ENCODE peak calls at places on chromosomes 13 and 19, in four cellular contexts. One of them, this sample, is unnamed.

GRCh38 chr13:28573595-28574373 is 78.9 kb upstream of the FLT1 start:
- DNase-seq in left lung: no peak
- DNase-seq in left ventricle myocardium inferior: no peak
- DNase-seq in CD4-positive, alpha-beta T cell: no peak
- DNase-seq in this sample: no peak

GRCh38 chr19:39223703-39224279 is 19.7 kb upstream of the SYCN start:
- DNase-seq in left lung: no peak
- DNase-seq in left ventricle myocardium inferior: no peak
- DNase-seq in CD4-positive, alpha-beta T cell: no peak
- DNase-seq in this sample: no peak

GRCh38 chr13:76982051-76982450 is 9.8 kb upstream of the CLN5 start:
- DNase-seq in left lung: no peak
- DNase-seq in left ventricle myocardium inferior: no peak
- DNase-seq in CD4-positive, alpha-beta T cell: no peak
- DNase-seq in this sample: no peak

GRCh38 chr13:111322916-111323331 is 2.5 kb downstream of the TEX29 start:
- DNase-seq in left lung: no peak
- DNase-seq in left ventricle myocardium inferior: no peak
- DNase-seq in CD4-positive, alpha-beta T cell: no peak
- DNase-seq in this sample: no peak

GRCh38 chr19:41223431-41224234 is 4.6 kb downstream of the AXL start:
- DNase-seq in left lung: peak; percentile 78
- DNase-seq in left ventricle myocardium inferior: no peak
- DNase-seq in CD4-positive, alpha-beta T cell: no peak
- DNase-seq in this sample: peak; percentile 25

GRCh38 chr13:47869780-47870179 is 131.3 kb downstream of the SUCLA2 start:
- DNase-seq in left lung: no peak
- DNase-seq in left ventricle myocardium inferior: no peak
- DNase-seq in CD4-positive, alpha-beta T cell: no peak
- DNase-seq in this sample: no peak

GRCh38 chr19:50046649-50047503 is 21.1 kb downstream of the ZNF473 start:
- DNase-seq in left lung: no peak
- DNase-seq in left ventricle myocardium inferior: peak; percentile 42
- DNase-seq in CD4-positive, alpha-beta T cell: peak; percentile 50
- DNase-seq in this sample: no peak

GRCh38 chr19:38114651-38115050 is 109.4 kb downstream of the DPF1 start:
- DNase-seq in left lung: no peak
- DNase-seq in left ventricle myocardium inferior: no peak
- DNase-seq in CD4-positive, alpha-beta T cell: no peak
- DNase-seq in this sample: no peak

GRCh38 chr19:58400638-58400915 is 5.1 kb downstream of the RNF225 start:
- DNase-seq in left lung: no peak
- DNase-seq in left ventricle myocardium inferior: no peak
- DNase-seq in CD4-positive, alpha-beta T cell: no peak
- DNase-seq in this sample: no peak

GRCh38 chr19:16374436-16374835 is 49.8 kb downstream of the KLF2 start:
- DNase-seq in left lung: no peak
- DNase-seq in left ventricle myocardium inferior: no peak
- DNase-seq in CD4-positive, alpha-beta T cell: peak; percentile 23
- DNase-seq in this sample: no peak

GRCh38 chr13:85366759-85367417 is 432.3 kb downstream of the SLITRK6 start:
- DNase-seq in left lung: no peak
- DNase-seq in left ventricle myocardium inferior: no peak
- DNase-seq in CD4-positive, alpha-beta T cell: no peak
- DNase-seq in this sample: no peak

GRCh38 chr19:1441022-1441426 is 2.8 kb downstream of the RPS15 start:
- DNase-seq in left lung: no peak
- DNase-seq in left ventricle myocardium inferior: no peak
- DNase-seq in CD4-positive, alpha-beta T cell: no peak
- DNase-seq in this sample: no peak

GRCh38 chr19:13002389-13002898 is 7.2 kb downstream of the NFIX start:
- DNase-seq in left lung: no peak
- DNase-seq in left ventricle myocardium inferior: peak; percentile 55
- DNase-seq in CD4-positive, alpha-beta T cell: no peak
- DNase-seq in this sample: peak; percentile 60

GRCh38 chr13:50085063-50085462 is 69.8 kb downstream of the KCNRG start:
- DNase-seq in left lung: no peak
- DNase-seq in left ventricle myocardium inferior: no peak
- DNase-seq in CD4-positive, alpha-beta T cell: no peak
- DNase-seq in this sample: no peak

GRCh38 chr13:34035676-34036325 is 217.9 kb downstream of the RFC3 start:
- DNase-seq in left lung: no peak
- DNase-seq in left ventricle myocardium inferior: no peak
- DNase-seq in CD4-positive, alpha-beta T cell: no peak
- DNase-seq in this sample: no peak

GRCh38 chr13:96636310-96636709 is 358.0 kb downstream of the OXGR1 start:
- DNase-seq in left lung: no peak
- DNase-seq in left ventricle myocardium inferior: no peak
- DNase-seq in CD4-positive, alpha-beta T cell: no peak
- DNase-seq in this sample: no peak

GRCh38 chr19:4094291-4094690 is 27.6 kb upstream of the ZBTB7A start:
- DNase-seq in left lung: peak; percentile 73
- DNase-seq in left ventricle myocardium inferior: no peak
- DNase-seq in CD4-positive, alpha-beta T cell: no peak
- DNase-seq in this sample: no peak

GRCh38 chr13:97226788-97227627 is 4.9 kb downstream of the MBNL2 start:
- DNase-seq in left lung: no peak
- DNase-seq in left ventricle myocardium inferior: no peak
- DNase-seq in CD4-positive, alpha-beta T cell: peak; percentile 11
- DNase-seq in this sample: no peak

GRCh38 chr13:110634558-110634957 is 19.2 kb downstream of the NAXD start:
- DNase-seq in left lung: peak; percentile 61
- DNase-seq in left ventricle myocardium inferior: no peak
- DNase-seq in CD4-positive, alpha-beta T cell: no peak
- DNase-seq in this sample: no peak

GRCh38 chr13:37695200-37695599 is 96.6 kb upstream of the POSTN start:
- DNase-seq in left lung: no peak
- DNase-seq in left ventricle myocardium inferior: no peak
- DNase-seq in CD4-positive, alpha-beta T cell: no peak
- DNase-seq in this sample: no peak

GRCh38 chr13:94198666-94199065 is 280.8 kb downstream of the DCT start:
- DNase-seq in left lung: no peak
- DNase-seq in left ventricle myocardium inferior: no peak
- DNase-seq in CD4-positive, alpha-beta T cell: no peak
- DNase-seq in this sample: no peak

GRCh38 chr19:29201849-29202248 is 11.1 kb downstream of the UQCRFS1 start:
- DNase-seq in left lung: no peak
- DNase-seq in left ventricle myocardium inferior: no peak
- DNase-seq in CD4-positive, alpha-beta T cell: no peak
- DNase-seq in this sample: no peak

GRCh38 chr13:25135896-25136295 is 36.2 kb downstream of the AMER2 start:
- DNase-seq in left lung: no peak
- DNase-seq in left ventricle myocardium inferior: no peak
- DNase-seq in CD4-positive, alpha-beta T cell: no peak
- DNase-seq in this sample: no peak

GRCh38 chr13:107866666-107867623 is 348.4 kb downstream of the LIG4 start:
- DNase-seq in left lung: peak; percentile 56
- DNase-seq in left ventricle myocardium inferior: no peak
- DNase-seq in CD4-positive, alpha-beta T cell: no peak
- DNase-seq in this sample: no peak

GRCh38 chr19:18725755-18726416 is 42.4 kb downstream of the CRTC1 start:
- DNase-seq in left lung: no peak
- DNase-seq in left ventricle myocardium inferior: no peak
- DNase-seq in CD4-positive, alpha-beta T cell: no peak
- DNase-seq in this sample: peak; percentile 28

GRCh38 chr19:31301306-31301980 is 47.8 kb downstream of the TSHZ3 start:
- DNase-seq in left lung: no peak
- DNase-seq in left ventricle myocardium inferior: no peak
- DNase-seq in CD4-positive, alpha-beta T cell: no peak
- DNase-seq in this sample: no peak

GRCh38 chr13:43196750-43197149 is 173.4 kb downstream of the DNAJC15 start:
- DNase-seq in left lung: no peak
- DNase-seq in left ventricle myocardium inferior: no peak
- DNase-seq in CD4-positive, alpha-beta T cell: no peak
- DNase-seq in this sample: no peak

GRCh38 chr13:23617551-23618014 is 47.4 kb downstream of the TNFRSF19 start:
- DNase-seq in left lung: no peak
- DNase-seq in left ventricle myocardium inferior: no peak
- DNase-seq in CD4-positive, alpha-beta T cell: no peak
- DNase-seq in this sample: no peak
- H3K27ac ChIP-seq in left lung: no peak overlapping the region
- H3K27ac ChIP-seq in left ventricle myocardium inferior: peak overlapping the region; percentile 59
- H3K27ac ChIP-seq in CD4-positive, alpha-beta T cell: no peak overlapping the region
- H3K27ac ChIP-seq in this sample: no peak overlapping the region

GRCh38 chr19:10255358-10255757 is 3.3 kb downstream of the MRPL4 start:
- DNase-seq in left lung: no peak
- DNase-seq in left ventricle myocardium inferior: no peak
- DNase-seq in CD4-positive, alpha-beta T cell: no peak
- DNase-seq in this sample: no peak
- H3K27ac ChIP-seq in left lung: no peak overlapping the region
- H3K27ac ChIP-seq in left ventricle myocardium inferior: no peak overlapping the region
- H3K27ac ChIP-seq in CD4-positive, alpha-beta T cell: no peak overlapping the region
- H3K27ac ChIP-seq in this sample: no peak overlapping the region

DNA sequence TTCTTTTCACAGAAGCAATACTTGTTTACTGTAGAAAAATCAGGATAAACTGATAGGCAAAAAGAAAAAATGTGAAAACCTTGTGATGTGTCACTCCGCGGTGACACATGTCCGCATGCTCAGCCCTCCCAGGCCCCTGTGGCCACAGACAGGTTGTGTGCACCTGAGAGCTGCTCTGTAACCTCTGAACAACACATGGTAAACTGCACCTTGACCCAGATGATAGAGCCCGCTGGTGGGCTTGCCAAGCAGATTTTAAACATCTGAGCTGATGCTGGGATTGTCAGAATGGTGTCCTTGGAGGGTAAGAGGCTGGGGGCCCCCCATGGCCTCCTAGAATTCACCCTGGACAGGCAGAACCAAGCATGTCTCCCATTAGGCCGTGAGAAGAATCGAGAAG is 33.8 kb downstream of the DHRS12 start:
- DNase-seq in left lung: no peak
- DNase-seq in left ventricle myocardium inferior: no peak
- DNase-seq in CD4-positive, alpha-beta T cell: no peak
- DNase-seq in this sample: no peak
- H3K27ac ChIP-seq in left lung: no peak overlapping the region
- H3K27ac ChIP-seq in left ventricle myocardium inferior: peak overlapping the region; percentile 87
- H3K27ac ChIP-seq in CD4-positive, alpha-beta T cell: no peak overlapping the region
- H3K27ac ChIP-seq in this sample: peak overlapping the region; percentile 72

DNA sequence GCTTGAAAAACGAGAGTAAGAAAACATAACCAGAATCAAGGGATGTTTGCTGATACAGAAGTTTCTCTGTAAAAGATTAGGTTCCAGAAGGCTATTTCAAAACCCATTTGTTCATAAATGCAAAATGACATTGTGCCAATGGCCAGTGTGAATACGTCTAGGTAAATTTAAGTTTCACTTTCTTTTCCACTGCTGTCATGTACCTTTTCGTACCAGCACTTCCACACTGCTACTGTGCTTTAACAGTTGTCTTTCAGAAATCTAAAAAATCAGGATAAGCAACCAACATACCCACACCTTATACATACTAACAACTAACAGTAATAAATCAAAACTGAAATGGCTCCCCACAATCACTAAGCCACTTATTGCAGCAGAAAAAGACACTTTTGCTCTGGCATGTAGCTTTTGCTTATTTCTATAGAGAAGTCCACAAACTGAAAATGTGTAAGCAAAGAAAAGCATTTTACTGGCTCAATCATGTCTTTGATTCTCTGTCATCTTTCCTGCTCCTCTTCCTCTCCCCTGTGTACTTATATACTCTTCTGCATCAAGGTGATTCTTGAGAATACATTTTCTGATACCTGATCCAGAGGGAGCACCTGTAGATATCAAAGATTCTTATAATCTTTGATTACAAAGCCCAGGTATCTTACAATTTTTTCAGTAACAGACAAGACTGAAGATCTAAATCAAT is 34.3 kb downstream of the ELF1 start:
- DNase-seq in left lung: no peak
- DNase-seq in left ventricle myocardium inferior: no peak
- DNase-seq in CD4-positive, alpha-beta T cell: no peak
- DNase-seq in this sample: no peak
- H3K27ac ChIP-seq in left lung: peak overlapping the region; percentile 86
- H3K27ac ChIP-seq in left ventricle myocardium inferior: peak overlapping the region; percentile 86
- H3K27ac ChIP-seq in CD4-positive, alpha-beta T cell: peak overlapping the region; percentile 87
- H3K27ac ChIP-seq in this sample: peak overlapping the region; percentile 70

DNA sequence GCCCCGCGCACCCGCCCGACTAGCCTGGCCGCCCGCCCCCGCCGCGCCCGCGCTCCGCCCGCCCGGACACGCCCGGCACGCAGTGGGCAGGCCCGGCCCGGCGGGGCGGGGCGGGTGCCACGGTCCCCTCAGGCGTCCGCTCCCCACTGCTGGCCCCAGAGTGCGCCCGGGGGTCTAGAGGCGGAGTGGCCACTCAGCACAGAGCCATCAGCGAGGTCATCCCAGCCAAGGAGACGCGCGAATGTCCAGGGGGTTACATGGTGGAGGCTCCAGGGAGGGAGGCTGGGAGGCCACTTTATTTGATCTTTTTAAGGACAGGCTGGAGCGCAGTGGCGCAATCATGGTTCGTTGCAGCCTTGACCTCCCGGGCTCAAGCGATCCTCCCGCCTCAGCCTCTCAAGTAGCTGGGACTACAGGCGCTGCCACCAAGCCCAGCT is 236 bp upstream of the TINCR start:
- DNase-seq in left lung: no peak
- DNase-seq in left ventricle myocardium inferior: no peak
- DNase-seq in CD4-positive, alpha-beta T cell: no peak
- DNase-seq in this sample: no peak
- H3K27ac ChIP-seq in left lung: no peak overlapping the region
- H3K27ac ChIP-seq in left ventricle myocardium inferior: no peak overlapping the region
- H3K27ac ChIP-seq in CD4-positive, alpha-beta T cell: no peak overlapping the region
- H3K27ac ChIP-seq in this sample: no peak overlapping the region

DNA sequence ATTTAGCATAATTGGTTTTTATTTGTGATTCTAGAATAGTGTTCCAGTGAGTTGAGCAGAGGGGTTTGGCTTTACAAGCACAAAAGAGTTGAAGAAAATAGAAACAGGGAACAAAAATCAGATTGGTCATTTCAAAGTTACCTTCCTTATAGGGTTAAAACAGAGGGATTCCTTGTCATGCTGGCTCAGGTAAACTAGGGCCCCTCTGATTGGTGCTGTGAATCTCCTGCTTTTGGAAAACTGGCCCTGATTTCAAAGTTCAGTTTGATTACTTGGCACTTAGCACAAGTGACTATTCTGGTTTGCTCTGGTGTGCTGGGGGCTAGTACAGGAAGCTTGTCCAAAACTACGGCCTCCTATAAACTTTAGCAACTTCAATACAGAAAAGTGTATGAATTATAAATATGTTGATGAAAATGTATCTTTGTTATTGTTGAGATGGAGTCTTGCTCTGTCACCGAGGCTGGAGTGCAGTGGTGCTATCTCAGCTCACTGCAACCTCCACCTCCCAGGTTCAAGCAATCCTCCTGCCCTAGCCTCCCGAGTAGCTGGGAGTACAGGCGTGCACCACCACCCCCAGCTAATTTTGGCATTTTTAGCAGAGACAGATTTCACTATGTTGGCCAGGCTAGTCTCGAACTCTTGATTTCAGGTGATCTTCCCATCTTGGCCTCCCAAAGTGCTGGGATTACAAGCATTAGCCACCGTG is 1.9 kb upstream of the MRPS31 start:
- DNase-seq in left lung: no peak
- DNase-seq in left ventricle myocardium inferior: no peak
- DNase-seq in CD4-positive, alpha-beta T cell: no peak
- DNase-seq in this sample: no peak
- H3K27ac ChIP-seq in left lung: no peak overlapping the region
- H3K27ac ChIP-seq in left ventricle myocardium inferior: no peak overlapping the region
- H3K27ac ChIP-seq in CD4-positive, alpha-beta T cell: no peak overlapping the region
- H3K27ac ChIP-seq in this sample: no peak overlapping the region

This sample was measured in gastrocnemius medialis.